ENCODE peak calls at places on chromosomes 13 and 19, in ten cellular contexts. F, V, N, Q, I, T, H, W, G and R are unnamed samples.

GRCh38 chr13:114194853-114195252 is 15.8 kb downstream of the CFAP97D2 start:
- DNase-seq in F (no peak), V (no peak), N (no peak), Q (no peak), I (no peak), T (no peak), H (no peak), W (no peak), G (no peak), R (no peak)

GRCh38 chr13:28603033-28603664 is 55.8 kb upstream of the POMP start:
- DNase-seq in F (no peak), V (no peak), N (no peak), Q (no peak), I (no peak), T (no peak), H (no peak), W (no peak), G (no peak), R (peak; percentile 54)

GRCh38 chr13:27161980-27162379 is 9.6 kb downstream of the USP12 start:
- DNase-seq in F (no peak), V (no peak), N (no peak), Q (no peak), I (no peak), T (no peak), H (no peak), W (no peak), G (no peak), R (no peak)

GRCh38 chr19:48896191-48896720 is 2.3 kb downstream of the TULP2 start:
- DNase-seq in F (peak; percentile 25), V (no peak), N (peak; percentile 39), Q (no peak), I (no peak), T (no peak), H (peak; percentile 86), W (peak; percentile 79), G (peak; percentile 88), R (peak; percentile 62)

GRCh38 chr19:16449330-16449961 is 22.3 kb downstream of the EPS15L1 start:
- DNase-seq in F (peak; percentile 27), V (peak; percentile 27), N (peak; percentile 34), Q (no peak), I (no peak), T (no peak), H (no peak), W (no peak), G (peak; percentile 72), R (no peak)

GRCh38 chr19:46225558-46226004 is 4.0 kb upstream of the IGFL1 start:
- DNase-seq in F (no peak), V (peak; percentile 10), N (peak; percentile 27), Q (no peak), I (no peak), T (peak; percentile 18), H (no peak), W (no peak), G (peak; percentile 14), R (no peak)

GRCh38 chr13:32001392-32001768 is 30.2 kb upstream of the FRY start:
- DNase-seq in F (no peak), V (peak; percentile 18), N (peak; percentile 32), Q (peak; percentile 21), I (no peak), T (peak; percentile 29), H (no peak), W (no peak), G (peak; percentile 76), R (no peak)

GRCh38 chr19:44807162-44807561 is 1.7 kb upstream of the BCAM start:
- DNase-seq in F (no peak), V (no peak), N (no peak), Q (peak; percentile 47), I (no peak), T (no peak), H (no peak), W (no peak), G (no peak), R (no peak)

GRCh38 chr13:47499358-47500150 is 501.5 kb downstream of the SUCLA2 start:
- DNase-seq in F (no peak), V (peak; percentile 85), N (peak; percentile 88), Q (no peak), I (no peak), T (no peak), H (no peak), W (no peak), G (no peak), R (no peak)

GRCh38 chr13:64928704-64929499 is 2301.2 kb downstream of the PCDH9 start:
- DNase-seq in F (no peak), V (peak; percentile 91), N (peak; percentile 93), Q (no peak), I (no peak), T (no peak), H (no peak), W (no peak), G (peak; percentile 16), R (no peak)

GRCh38 chr13:30971575-30971974 is 39.1 kb downstream of the TEX26 start:
- DNase-seq in F (no peak), V (peak; percentile 55), N (peak; percentile 65), Q (no peak), I (no peak), T (no peak), H (no peak), W (no peak), G (no peak), R (no peak)

GRCh38 chr13:42707596-42707995 is 73.8 kb upstream of the FAM216B start:
- DNase-seq in F (no peak), V (peak; percentile 75), N (peak; percentile 79), Q (no peak), I (no peak), T (no peak), H (no peak), W (no peak), G (no peak), R (no peak)

GRCh38 chr13:42709276-42709675 is 72.1 kb upstream of the FAM216B start:
- DNase-seq in F (no peak), V (no peak), N (no peak), Q (no peak), I (no peak), T (no peak), H (no peak), W (no peak), G (no peak), R (no peak)

GRCh38 chr13:42706286-42706685 is 75.1 kb upstream of the FAM216B start:
- DNase-seq in F (no peak), V (no peak), N (no peak), Q (no peak), I (no peak), T (no peak), H (no peak), W (no peak), G (no peak), R (no peak)

GRCh38 chr13:42708391-42708790 is 73.0 kb upstream of the FAM216B start:
- DNase-seq in F (no peak), V (no peak), N (no peak), Q (no peak), I (no peak), T (no peak), H (no peak), W (no peak), G (no peak), R (no peak)

GRCh38 chr13:42707003-42707402 is 74.4 kb upstream of the FAM216B start:
- DNase-seq in F (no peak), V (no peak), N (no peak), Q (no peak), I (no peak), T (no peak), H (no peak), W (no peak), G (no peak), R (no peak)
- TF ChIP-seq CTCF in F (no peak), V (no peak), N (no peak), Q (no peak), I (no peak), T (no peak), H (no peak), W (no peak), G (no peak), R (no peak)

DNA sequence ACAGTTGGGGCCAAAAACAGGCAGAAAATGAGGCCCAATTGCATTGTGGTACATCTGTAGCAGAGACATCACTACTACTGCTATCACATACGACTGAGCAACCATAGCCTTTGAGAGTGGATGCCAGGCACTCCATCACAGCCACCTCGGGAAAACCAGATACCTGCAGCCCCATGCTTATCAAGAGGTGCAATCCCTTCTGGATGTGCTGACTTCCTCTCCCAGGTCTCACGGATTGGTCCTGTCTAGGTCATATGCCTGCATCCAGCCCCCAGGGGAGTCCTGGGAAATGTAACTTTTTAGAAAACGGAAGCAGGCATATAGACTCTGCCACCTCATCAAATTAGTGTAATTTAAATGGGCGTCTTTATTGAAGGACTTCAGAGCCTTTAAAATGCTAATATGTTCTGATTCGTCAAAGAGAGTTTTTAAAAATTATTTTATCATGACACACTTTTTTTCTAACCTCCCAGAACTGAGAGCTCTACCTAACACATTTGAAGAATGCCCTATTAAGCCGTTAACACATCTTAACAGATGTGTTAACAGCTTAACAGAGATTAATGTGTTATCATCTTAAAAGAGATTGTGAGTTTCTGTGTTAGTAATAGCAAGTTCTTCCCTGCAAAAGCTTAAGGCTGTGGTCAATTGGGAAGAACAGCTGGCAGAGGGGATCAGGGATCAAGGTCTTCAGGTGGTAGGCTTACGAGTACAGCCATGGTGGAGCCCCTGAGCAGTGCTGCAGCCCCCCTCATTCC is 63.9 kb downstream of the DLEU7 start:
- DNase-seq in F (no peak), V (no peak), N (no peak), Q (no peak), I (no peak), T (no peak), H (no peak), W (no peak), G (no peak), R (no peak)
- TF ChIP-seq CTCF in F (no peak), V (no peak), N (no peak), Q (no peak), I (no peak), T (no peak), H (no peak), W (no peak), G (no peak), R (no peak)

GRCh38 chr19:56155124-56155687 is 14.1 kb downstream of the ZNF444 start:
- DNase-seq in F (no peak), V (no peak), N (no peak), Q (no peak), I (peak; percentile 68), T (peak; percentile 58), H (no peak), W (no peak), G (peak; percentile 43), R (no peak)
- TF ChIP-seq CTCF in F (peak; percentile 13), V (peak; percentile 3), N (peak; percentile 11), Q (peak; percentile 30), I (peak; percentile 20), T (peak; percentile 58), H (no peak), W (no peak), G (no peak), R (peak; percentile 38)

GRCh38 chr19:4534836-4535658 is at the start of gene PLIN5:
- DNase-seq in F (peak; percentile 34), V (peak; percentile 6), N (peak; percentile 29), Q (peak; percentile 90), I (peak; percentile 94), T (peak; percentile 77), H (peak; percentile 84), W (peak; percentile 59), G (peak; percentile 77), R (peak; percentile 79)
- TF ChIP-seq CTCF in F (no peak), V (no peak), N (no peak), Q (no peak), I (no peak), T (no peak), H (no peak), W (no peak), G (no peak), R (no peak)